ENCODE peak calls at places on chromosomes 1 and 21, in eight cellular contexts. E is nephron progenitor cell, Q is suprapubic skin, G is fibroblast of the aortic adventitia, K is B cell, S is breast epithelium, B is PC-3, I is tibial nerve. M is an unnamed sample.

GRCh38 chr1:147741075-147741474 is 19.3 kb downstream of the GJA5 start:
- DNase-seq in Q (no peak), S (no peak), I (no peak), B (no peak), G (peak), K (no peak), E (no peak), M (no peak)

GRCh38 chr1:96722161-96722908 is 751 bp downstream of the PTBP2 start:
- DNase-seq in I (peak), S (peak), G (peak), Q (peak), B (peak), E (peak), K (no peak), M (no peak)

GRCh38 chr1:182595641-182596240 is 6.7 kb upstream of the RNASEL start:
- DNase-seq in E (peak), Q (peak), K (peak), I (peak), S (peak), B (peak), G (peak), M (peak)

GRCh38 chr21:34075760-34076159 is 2.4 kb downstream of the MRPS6 start:
- DNase-seq in G (no peak), Q (no peak), S (no peak), E (no peak), K (no peak), I (no peak), B (no peak), M (no peak)

GRCh38 chr1:168603501-168604107 is 27.2 kb downstream of the XCL1 start:
- DNase-seq in I (peak), K (peak), Q (peak), G (peak), S (peak), B (peak), E (peak), M (peak)

GRCh38 chr1:97368296-97368695 is 552.5 kb downstream of the DPYD start:
- DNase-seq in G (no peak), I (no peak), Q (no peak), E (no peak), S (no peak), B (no peak), K (no peak), M (no peak)

GRCh38 chr21:27269646-27270045 is 302.8 kb upstream of the ADAMTS5 start:
- DNase-seq in S (no peak), B (peak), G (peak), I (no peak), Q (no peak), K (no peak), E (no peak), M (no peak)

GRCh38 chr1:14128096-14128495 is 428.1 kb downstream of the PRDM2 start:
- DNase-seq in B (peak), K (no peak), Q (no peak), E (no peak), S (no peak), G (no peak), I (no peak), M (no peak)

GRCh38 chr1:32273389-32274208 is 18.3 kb upstream of the HDAC1 start:
- DNase-seq in S (no peak), Q (no peak), B (peak), E (no peak), G (peak), K (peak), I (no peak), M (no peak)

GRCh38 chr1:91672601-91673161 is 172.0 kb downstream of the CDC7 start:
- DNase-seq in G (no peak), I (no peak), E (no peak), B (no peak), Q (no peak), S (no peak), K (no peak), M (no peak)

GRCh38 chr1:241627453-241628329 is 12.5 kb downstream of the CHML start:
- DNase-seq in B (peak), K (peak), G (peak), I (no peak), E (no peak), S (no peak), Q (no peak), M (no peak)

GRCh38 chr1:42915456-42915855 is 43.2 kb downstream of the SLC2A1 start:
- DNase-seq in E (no peak), G (no peak), Q (no peak), I (no peak), S (no peak), K (no peak), B (no peak), M (no peak)

GRCh38 chr1:44084998-44085675 is 33.5 kb upstream of the KLF17 start:
- DNase-seq in I (no peak), K (no peak), E (no peak), S (no peak), G (peak), B (peak), Q (no peak), M (no peak)

GRCh38 chr1:150995896-150996295 is 10.8 kb downstream of the MINDY1 start:
- DNase-seq in S (no peak), Q (peak), B (peak), E (peak), K (no peak), I (peak), G (peak), M (no peak)

GRCh38 chr1:226126824-226127591 is 59.5 kb downstream of the ACBD3 start:
- DNase-seq in I (no peak), B (peak), K (no peak), G (no peak), Q (peak), S (no peak), E (no peak), M (no peak)

GRCh38 chr1:204464701-204465100 is 29.9 kb downstream of the PIK3C2B start:
- DNase-seq in K (no peak), S (no peak), Q (no peak), I (no peak), G (no peak), B (no peak), E (no peak), M (no peak)

GRCh38 chr1:55064071-55064581 is 24.8 kb downstream of the PCSK9 start:
- DNase-seq in B (no peak), Q (no peak), E (no peak), S (no peak), G (peak), K (no peak), I (no peak), M (no peak)

GRCh38 chr1:54429838-54430237 is 23.6 kb upstream of the SSBP3 start:
- DNase-seq in E (no peak), S (no peak), K (no peak), G (no peak), Q (no peak), B (no peak), I (no peak), M (no peak)

GRCh38 chr1:198151688-198152087 is 5.1 kb upstream of the NEK7 start:
- DNase-seq in G (no peak), B (no peak), K (no peak), Q (no peak), E (no peak), I (no peak), S (no peak), M (no peak)

GRCh38 chr1:108199231-108199657 is 899 bp downstream of the SLC25A24 start:
- DNase-seq in Q (no peak), B (peak), E (no peak), I (no peak), K (no peak), G (peak), S (no peak), M (no peak)

GRCh38 chr1:212685429-212685828 is 14.2 kb downstream of the BATF3 start:
- DNase-seq in Q (no peak), I (no peak), B (no peak), G (no peak), S (no peak), K (no peak), E (no peak), M (no peak)

GRCh38 chr1:21124846-21125245 is 51.9 kb downstream of the EIF4G3 start:
- DNase-seq in B (no peak), K (no peak), G (peak), E (no peak), Q (no peak), I (no peak), S (no peak), M (no peak)

GRCh38 chr1:58741689-58742553 is 41.9 kb downstream of the JUN start:
- DNase-seq in G (no peak), Q (no peak), E (peak), S (no peak), K (no peak), B (no peak), I (no peak), M (no peak)

GRCh38 chr21:31103571-31104265 is 65.4 kb upstream of the KRTAP19-8 start:
- DNase-seq in B (no peak), G (no peak), S (no peak), Q (no peak), K (no peak), I (no peak), E (no peak), M (no peak)

GRCh38 chr21:32539378-32539777 is 45.9 kb downstream of the TCP10L start:
- DNase-seq in K (no peak), E (no peak), Q (no peak), B (no peak), G (no peak), S (no peak), I (no peak), M (no peak)

GRCh38 chr1:180981596-180982387 is 40.9 kb downstream of the STX6 start:
- DNase-seq in K (peak), I (no peak), E (no peak), S (no peak), B (no peak), Q (no peak), G (no peak), M (no peak)

GRCh38 chr1:111334169-111334568 is 43.5 kb downstream of the CHIA start:
- DNase-seq in B (peak), K (peak), G (peak), S (no peak), E (no peak), Q (no peak), I (peak), M (no peak)

GRCh38 chr1:65195495-65196417 is 47.8 kb downstream of the AK4 start:
- DNase-seq in E (no peak), I (no peak), K (no peak), G (peak), S (no peak), Q (no peak), B (no peak), M (no peak)

GRCh38 chr1:192809286-192810252 is 730 bp downstream of the RGS2 start:
- DNase-seq in I (peak), G (peak), B (peak), S (no peak), E (no peak), Q (peak), K (no peak), M (no peak)

GRCh38 chr1:170001266-170001665 is 73.2 kb downstream of the KIFAP3 start:
- DNase-seq in Q (no peak), S (no peak), E (no peak), K (no peak), I (no peak), B (peak), G (no peak), M (no peak)

GRCh38 chr1:231194843-231195516 is 33.1 kb downstream of the TRIM67 start:
- DNase-seq in I (no peak), E (no peak), Q (no peak), S (no peak), B (peak), G (no peak), K (no peak), M (no peak)

GRCh38 chr1:156795787-156796186 is 20.9 kb downstream of the SH2D2A start:
- DNase-seq in S (no peak), Q (no peak), I (no peak), B (no peak), K (no peak), G (no peak), E (no peak), M (no peak)

GRCh38 chr21:15732290-15732995 is 2.7 kb downstream of the USP25 start:
- DNase-seq in E (no peak), G (peak), K (peak), I (peak), B (peak), S (no peak), Q (no peak), M (no peak)

GRCh38 chr1:201266774-201267173 is 16.5 kb upstream of the PKP1 start:
- DNase-seq in S (peak), E (no peak), Q (no peak), I (no peak), K (no peak), B (peak), G (peak), M (no peak)

DNA sequence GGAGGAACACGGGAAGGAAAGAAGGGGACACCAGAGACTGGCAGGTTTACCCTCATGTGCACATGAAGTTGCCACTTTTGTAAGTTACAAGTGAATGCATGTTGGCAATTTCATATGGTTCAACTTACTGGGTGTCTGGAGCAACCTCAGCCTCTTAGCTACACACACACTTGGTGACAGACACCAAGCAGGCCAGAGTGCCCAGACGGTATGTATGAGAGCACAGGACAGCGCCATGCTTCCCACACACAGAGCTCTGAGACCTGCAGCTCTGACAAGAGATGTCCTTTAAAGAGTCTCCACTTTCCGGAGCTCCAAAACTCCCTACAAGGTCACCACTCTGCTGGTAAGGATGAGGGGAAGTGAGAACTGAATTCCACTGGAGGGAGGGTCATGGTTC is 1.9 kb upstream of the TRABD2B start:
- DNase-seq in Q (no peak), K (no peak), E (no peak), G (no peak), S (no peak), I (no peak), B (no peak), M (no peak)
- TF ChIP-seq CTCF in Q (no peak), K (no peak), E (no peak), G (no peak), S (no peak), I (no peak), B (no peak), M (no peak)

GRCh38 chr1:221863635-221864034 is 121.7 kb upstream of the DUSP10 start:
- DNase-seq in K (no peak), I (no peak), B (no peak), S (no peak), G (no peak), E (no peak), Q (no peak), M (no peak)

GRCh38 chr1:221862971-221863370 is 121.1 kb upstream of the DUSP10 start:
- DNase-seq in E (no peak), K (no peak), I (no peak), G (no peak), Q (no peak), B (no peak), S (no peak), M (no peak)

GRCh38 chr1:221855156-221855555 is 113.3 kb upstream of the DUSP10 start:
- DNase-seq in I (no peak), G (no peak), Q (no peak), S (no peak), K (no peak), B (no peak), E (no peak), M (no peak)

GRCh38 chr1:221856188-221857093 is 114.6 kb upstream of the DUSP10 start:
- DNase-seq in E (no peak), S (no peak), G (peak), Q (no peak), B (peak), I (no peak), K (no peak), M (no peak)

DNA sequence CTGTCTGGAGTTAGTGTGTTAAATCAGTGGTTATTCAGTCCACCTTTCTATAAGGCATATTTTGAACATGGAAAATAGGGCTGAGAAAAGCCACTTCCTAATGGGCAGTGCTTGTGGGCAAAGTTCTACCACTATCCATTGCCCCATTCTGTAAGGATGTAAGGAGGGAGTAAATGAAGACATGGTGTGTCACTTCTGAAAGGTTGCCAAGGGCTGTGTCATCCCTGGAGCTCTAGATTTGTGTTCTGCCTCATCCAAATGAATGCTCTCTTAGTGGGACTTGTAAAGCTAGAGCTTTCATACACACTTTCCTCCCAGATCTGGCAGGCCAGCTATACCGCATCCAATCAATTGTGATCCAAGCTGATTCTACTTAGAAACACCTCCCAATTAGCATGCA is 116.9 kb upstream of the DUSP10 start:
- DNase-seq in S (no peak), E (no peak), I (no peak), B (peak), K (no peak), Q (no peak), G (peak), M (no peak)
- TF ChIP-seq CTCF in S (no peak), E (no peak), I (no peak), B (no peak), K (no peak), Q (no peak), G (no peak), M (no peak)

GRCh38 chr1:85584264-85584781 is 3.8 kb downstream of the CCN1 start:
- DNase-seq in I (no peak), G (peak), S (no peak), K (no peak), B (peak), E (no peak), Q (no peak), M (no peak)

GRCh38 chr1:85587846-85588245 is 7.3 kb downstream of the CCN1 start:
- DNase-seq in E (no peak), G (no peak), S (no peak), B (no peak), Q (no peak), I (no peak), K (no peak), M (no peak)

GRCh38 chr1:85584923-85585322 is 4.4 kb downstream of the CCN1 start:
- DNase-seq in S (no peak), I (no peak), B (no peak), E (no peak), K (no peak), Q (no peak), G (peak), M (no peak)

GRCh38 chr1:85583355-85584263 is 3.0 kb downstream of the CCN1 start:
- DNase-seq in K (no peak), Q (no peak), G (no peak), S (no peak), B (peak), I (no peak), E (no peak), M (no peak)

DNA sequence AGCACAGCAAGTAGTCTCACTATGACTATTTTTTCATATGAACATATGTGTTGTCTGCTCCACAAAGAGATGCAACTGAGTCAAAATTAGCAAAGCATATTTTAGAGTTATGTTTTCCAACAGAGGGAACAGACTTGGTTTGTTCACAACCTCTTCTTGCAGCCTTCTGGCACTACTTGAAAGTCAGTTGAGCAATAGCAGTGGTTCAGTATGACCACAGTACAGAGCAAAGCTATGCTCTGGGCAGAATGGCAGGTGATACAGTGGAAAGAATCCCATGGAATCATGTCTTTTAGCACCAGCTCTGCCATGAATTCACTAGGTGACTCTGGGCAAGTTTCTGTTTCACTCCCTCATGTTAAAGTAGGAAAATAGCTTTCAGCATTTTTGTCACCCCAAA is 5.3 kb downstream of the CCN1 start:
- DNase-seq in G (peak), K (no peak), I (peak), B (peak), E (no peak), Q (no peak), S (peak), M (no peak)
- TF ChIP-seq CTCF in G (no peak), K (no peak), I (no peak), B (no peak), E (no peak), Q (no peak), S (no peak), M (no peak)

GRCh38 chr1:240111558-240111957 is 19.9 kb downstream of the FMN2 start:
- DNase-seq in K (no peak), E (no peak), S (no peak), B (peak), Q (no peak), G (no peak), I (no peak), M (no peak)
- TF ChIP-seq CTCF in K (no peak), E (peak), S (no peak), B (no peak), Q (no peak), G (peak), I (no peak), M (no peak)

GRCh38 chr1:218475275-218475674 is 130.1 kb downstream of the TGFB2 start:
- DNase-seq in S (no peak), I (no peak), E (no peak), G (peak), K (no peak), B (peak), Q (no peak), M (no peak)
- TF ChIP-seq CTCF in S (no peak), I (no peak), E (no peak), G (no peak), K (no peak), B (peak), Q (no peak), M (no peak)

GRCh38 chr1:116919802-116920201 is 10.1 kb downstream of the PTGFRN start:
- DNase-seq in S (no peak), K (no peak), B (no peak), I (no peak), E (no peak), G (no peak), Q (no peak), M (no peak)

GRCh38 chr1:116920211-116920610 is 10.5 kb downstream of the PTGFRN start:
- DNase-seq in I (no peak), G (no peak), E (no peak), B (peak), K (no peak), S (no peak), Q (no peak), M (no peak)

GRCh38 chr1:116921301-116921885 is 11.7 kb downstream of the PTGFRN start:
- DNase-seq in K (no peak), G (no peak), B (no peak), I (no peak), E (no peak), Q (no peak), S (no peak), M (no peak)

GRCh38 chr1:116923421-116923820 is 13.7 kb downstream of the PTGFRN start:
- DNase-seq in E (no peak), G (peak), S (no peak), I (no peak), K (no peak), Q (peak), B (peak), M (no peak)

GRCh38 chr1:116921937-116922336 is 12.2 kb downstream of the PTGFRN start:
- DNase-seq in G (no peak), B (no peak), I (no peak), S (no peak), K (no peak), E (no peak), Q (no peak), M (no peak)
- TF ChIP-seq CTCF in G (no peak), B (no peak), I (no peak), S (no peak), K (no peak), E (no peak), Q (no peak), M (no peak)

DNA sequence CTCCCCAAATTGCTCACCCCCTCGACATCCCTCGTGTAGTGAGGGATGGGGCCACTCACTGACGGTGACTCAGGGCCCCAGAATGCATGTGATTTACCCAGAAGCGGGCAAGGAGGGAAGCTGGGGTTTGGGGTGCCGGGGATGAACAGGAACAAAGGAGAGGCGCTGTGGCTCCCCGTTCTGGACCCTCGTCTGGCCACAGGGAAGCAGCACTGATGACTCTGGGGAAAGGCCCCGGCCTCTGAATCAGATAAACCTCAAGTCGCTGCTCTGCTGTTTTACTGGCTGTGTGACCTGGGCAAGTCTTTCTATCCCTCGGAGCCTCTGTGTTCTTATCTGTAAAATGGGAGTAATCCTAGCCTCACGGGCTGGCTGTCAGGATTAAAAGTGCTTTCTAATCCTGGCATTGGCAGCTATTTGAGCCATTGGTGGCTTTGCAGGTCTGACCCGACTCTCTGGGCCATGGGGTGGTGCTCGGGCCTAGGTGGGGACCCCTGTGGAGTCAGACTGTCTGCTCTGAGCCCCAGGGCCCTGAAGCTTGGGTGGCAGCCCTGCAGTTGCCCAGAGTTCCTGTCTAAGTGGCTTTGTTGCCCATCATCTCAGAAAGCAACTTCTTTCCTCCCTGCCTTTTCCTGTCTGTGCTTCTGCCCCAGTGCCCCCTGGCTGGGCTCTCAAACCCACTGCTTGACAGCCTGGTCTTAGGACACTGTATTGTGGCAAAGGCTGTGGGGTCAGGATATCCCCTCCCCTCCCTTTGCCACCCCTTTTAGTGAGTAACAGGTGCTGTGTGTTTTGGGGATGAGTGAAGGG is 5.5 kb downstream of the TNFRSF1B start:
- DNase-seq in B (no peak), S (no peak), Q (no peak), K (no peak), G (no peak), E (no peak), I (no peak), M (no peak)
- TF ChIP-seq CTCF in B (no peak), S (no peak), Q (no peak), K (no peak), G (no peak), E (no peak), I (no peak), M (no peak)